ENCODE peak calls at places on chromosomes 6 and 20, in five cellular contexts. B is Right ventricle myocardium superior; F is stimulated activated CD4-positive, alpha-beta T cell treated with anti-CD3 and anti-CD28 coated beads, Interleukin-15, amount 100 ng/mL, for 24 hours; V is NCI-H1105; Z is SK-MEL-5. R is an unnamed sample.

GRCh38 chr20:57215426-57215825 is 51.0 kb downstream of the BMP7 start:
- DNase-seq in B (no peak), F (no peak), V (no peak), Z (no peak), R (no peak)

GRCh38 chr20:29873946-29874345 is 1383.5 kb upstream of the DEFB115 start:
- DNase-seq in B (peak), F (peak), V (peak), Z (peak), R (no peak)

GRCh38 chr6:105099371-105099770 is 80.4 kb downstream of the POPDC3 start:
- DNase-seq in B (no peak), F (no peak), V (no peak), Z (no peak), R (no peak)

GRCh38 chr6:3876866-3877265 is 27.7 kb downstream of the FAM50B start:
- DNase-seq in B (no peak), F (no peak), V (no peak), Z (no peak), R (no peak)

GRCh38 chr6:134402372-134402984 is 84.6 kb upstream of the SGK1 start:
- DNase-seq in B (no peak), F (no peak), V (no peak), Z (no peak), R (no peak)

GRCh38 chr6:132819405-132820145 is 5.2 kb downstream of the RPS12 start:
- DNase-seq in B (no peak), F (peak), V (no peak), Z (peak), R (no peak)

GRCh38 chr6:34149831-34150400 is 4.0 kb upstream of the GRM4 start:
- DNase-seq in B (no peak), F (no peak), V (no peak), Z (no peak), R (no peak)

GRCh38 chr6:133903855-133904254 is 14.9 kb downstream of the TCF21 start:
- DNase-seq in B (no peak), F (no peak), V (no peak), Z (no peak), R (no peak)

GRCh38 chr6:13813621-13814175 is 659 bp downstream of the MCUR1 start:
- DNase-seq in B (peak), F (no peak), V (peak), Z (peak), R (peak)

GRCh38 chr6:11236351-11236750 is 3.9 kb upstream of the NEDD9 start:
- DNase-seq in B (no peak), F (peak), V (no peak), Z (peak), R (no peak)

GRCh38 chr6:4066029-4066755 is 12.7 kb downstream of the FAM217A start:
- DNase-seq in B (no peak), F (no peak), V (no peak), Z (no peak), R (no peak)

GRCh38 chr6:26576929-26577719 is 19.6 kb upstream of the ABT1 start:
- DNase-seq in B (no peak), F (peak), V (no peak), Z (peak), R (no peak)

GRCh38 chr20:58759947-58760346 is 67.3 kb downstream of the NPEPL1 start:
- DNase-seq in B (no peak), F (no peak), V (no peak), Z (no peak), R (no peak)

GRCh38 chr6:100892693-100893092 is 11.6 kb upstream of the ASCC3 start:
- DNase-seq in B (no peak), F (no peak), V (no peak), Z (no peak), R (no peak)

GRCh38 chr6:3811191-3811590 is 38.0 kb upstream of the FAM50B start:
- DNase-seq in B (no peak), F (no peak), V (no peak), Z (peak), R (no peak)

GRCh38 chr6:53735896-53736295 is 58.9 kb upstream of the LRRC1 start:
- DNase-seq in B (no peak), F (peak), V (no peak), Z (no peak), R (no peak)

GRCh38 chr20:3557237-3557636 is 86.4 kb downstream of the ATRN start:
- DNase-seq in B (no peak), F (no peak), V (no peak), Z (no peak), R (no peak)

GRCh38 chr6:68638225-68638900 is 3.3 kb downstream of the ADGRB3 start:
- DNase-seq in B (peak), F (peak), V (no peak), Z (peak), R (no peak)

R was measured in ascending aorta.